ENCODE peak calls at places on chromosomes 16 and 17, in seven cellular contexts. J is uterus, P is PC-3, H is ovary, S is PC-9, B is RWPE2, N is transverse colon. O is an unnamed sample.

GRCh38 chr16:89442990-89443726 is 47.2 kb downstream of the ANKRD11 start:
- DNase-seq in J (peak; percentile 64), P (peak; percentile 85), H (no peak), S (peak; percentile 97), B (peak; percentile 95), N (peak; percentile 70), O (peak; percentile 87)

GRCh38 chr16:85084841-85085535 is 27.3 kb downstream of the CIBAR2 start:
- DNase-seq in J (no peak), P (no peak), H (no peak), S (no peak), B (no peak), N (no peak), O (no peak)

GRCh38 chr16:82340531-82340930 is 170.5 kb upstream of the MPHOSPH6 start:
- DNase-seq in J (no peak), P (no peak), H (no peak), S (no peak), B (no peak), N (no peak), O (no peak)

GRCh38 chr17:57662644-57663308 is 82.3 kb downstream of the CCDC182 start:
- DNase-seq in J (peak; percentile 96), P (peak; percentile 100), H (peak; percentile 92), S (peak; percentile 95), B (peak; percentile 99), N (peak; percentile 87), O (peak; percentile 90)

GRCh38 chr17:58344047-58344790 is 7.8 kb downstream of the SUPT4H1 start:
- DNase-seq in J (no peak), P (no peak), H (no peak), S (no peak), B (no peak), N (peak; percentile 70), O (peak; percentile 71)

GRCh38 chr17:75370288-75370687 is 35.2 kb downstream of the GRB2 start:
- DNase-seq in J (no peak), P (no peak), H (no peak), S (no peak), B (no peak), N (no peak), O (no peak)

GRCh38 chr16:19717781-19718623 is at the start of the genes IQCK and KNOP1:
- DNase-seq in J (peak; percentile 91), P (peak; percentile 77), H (peak; percentile 92), S (peak; percentile 74), B (peak; percentile 89), N (peak; percentile 90), O (peak; percentile 86)

GRCh38 chr17:81097943-81098308 is 63.0 kb downstream of the BAIAP2 start:
- DNase-seq in J (no peak), P (peak; percentile 79), H (no peak), S (peak; percentile 61), B (no peak), N (peak; percentile 39), O (no peak)

GRCh38 chr16:71659471-71659870 is 33.5 kb downstream of the MARVELD3 start:
- DNase-seq in J (no peak), P (no peak), H (no peak), S (no peak), B (no peak), N (no peak), O (no peak)

GRCh38 chr17:80477647-80478478 is 1.5 kb upstream of the NPTX1 start:
- DNase-seq in J (peak; percentile 59), P (no peak), H (peak; percentile 60), S (no peak), B (no peak), N (peak; percentile 35), O (no peak)

GRCh38 chr17:78236362-78237127 is 5.1 kb downstream of the TMEM235 start:
- DNase-seq in J (no peak), P (no peak), H (no peak), S (no peak), B (no peak), N (no peak), O (no peak)

GRCh38 chr16:80583466-80583865 is 42.7 kb downstream of the DYNLRB2 start:
- DNase-seq in J (no peak), P (peak; percentile 64), H (no peak), S (no peak), B (no peak), N (no peak), O (no peak)

GRCh38 chr16:66605177-66605999 is 884 bp downstream of the CMTM3 start:
- DNase-seq in J (peak; percentile 67), P (peak; percentile 27), H (peak; percentile 71), S (no peak), B (no peak), N (peak; percentile 40), O (no peak)

GRCh38 chr16:56382901-56383355 is 42.4 kb downstream of the AMFR start:
- DNase-seq in J (no peak), P (peak; percentile 86), H (no peak), S (peak; percentile 92), B (no peak), N (no peak), O (no peak)

GRCh38 chr17:64319531-64319930 is 56.5 kb upstream of the TEX2 start:
- DNase-seq in J (no peak), P (no peak), H (no peak), S (no peak), B (no peak), N (no peak), O (no peak)

GRCh38 chr17:64326030-64326419 is 63.0 kb upstream of the TEX2 start:
- DNase-seq in J (no peak), P (no peak), H (no peak), S (no peak), B (no peak), N (no peak), O (no peak)

GRCh38 chr17:64323774-64324173 is 60.7 kb upstream of the TEX2 start:
- DNase-seq in J (no peak), P (no peak), H (no peak), S (no peak), B (no peak), N (no peak), O (no peak)

GRCh38 chr17:64318068-64318467 is 55.0 kb upstream of the TEX2 start:
- DNase-seq in J (no peak), P (no peak), H (no peak), S (no peak), B (no peak), N (no peak), O (no peak)

GRCh38 chr17:64320613-64321553 is 57.8 kb upstream of the TEX2 start:
- DNase-seq in J (peak; percentile 53), P (peak; percentile 98), H (peak; percentile 63), S (peak; percentile 72), B (no peak), N (peak; percentile 60), O (peak; percentile 64)
- H3K4me3 ChIP-seq in J (no peak overlapping the region), P (no peak overlapping the region), H (no peak overlapping the region), S (no peak overlapping the region), B (no peak overlapping the region), N (no peak overlapping the region), O (no peak overlapping the region)

GRCh38 chr16:1983544-1984346 is at the start of gene GFER:
- DNase-seq in J (peak; percentile 91), P (peak; percentile 86), H (peak; percentile 83), S (peak; percentile 73), B (no peak), N (peak; percentile 92), O (peak; percentile 90)

GRCh38 chr16:1983053-1983543 is 895 bp upstream of the GFER start:
- DNase-seq in J (no peak), P (no peak), H (no peak), S (no peak), B (no peak), N (no peak), O (no peak)

GRCh38 chr16:1981398-1981836 is at the start of gene NOXO1:
- DNase-seq in J (no peak), P (no peak), H (no peak), S (no peak), B (no peak), N (peak; percentile 80), O (peak; percentile 57)

GRCh38 chr16:1980770-1981087 is 540 bp downstream of the NOXO1 start:
- DNase-seq in J (no peak), P (no peak), H (no peak), S (no peak), B (no peak), N (no peak), O (no peak)

DNA sequence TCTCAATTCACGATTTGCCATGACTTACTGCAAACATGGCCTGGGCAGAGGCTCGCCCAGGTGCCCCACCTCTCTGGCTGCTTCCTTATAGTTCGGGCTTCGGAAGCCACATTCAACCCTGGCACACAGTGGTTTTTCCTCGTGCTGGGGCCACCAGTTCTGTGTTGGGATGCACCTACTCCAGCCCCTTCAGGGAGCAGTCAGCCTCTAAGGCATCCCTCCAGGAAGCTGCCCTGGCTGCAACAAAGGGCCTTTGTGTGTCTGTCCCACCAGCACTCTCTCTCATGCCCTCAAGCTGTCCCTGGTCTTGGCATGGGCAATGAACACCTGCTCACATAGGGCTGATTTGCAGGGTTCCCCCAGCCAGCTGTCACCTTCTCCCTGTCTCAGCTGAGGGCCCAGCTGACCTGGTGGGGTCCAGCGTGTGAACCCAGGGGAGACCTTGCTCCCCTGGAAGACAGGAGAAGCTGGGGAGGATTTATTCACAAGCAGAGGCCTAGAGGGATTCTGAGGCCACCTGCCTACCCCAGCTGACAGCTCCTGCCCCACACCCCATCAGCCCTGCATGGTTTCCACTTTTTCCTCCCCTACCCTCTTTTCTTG is 804 bp upstream of the NOXO1 start:
- DNase-seq in J (no peak), P (peak; percentile 56), H (no peak), S (peak; percentile 85), B (no peak), N (peak; percentile 78), O (peak; percentile 66)
- H3K27me3 ChIP-seq in J (no peaks in the 10 kb centered on the region), P (no peaks in the 10 kb centered on the region), H (peaks cover 3% of the 10 kb centered on the region), S (no peaks in the 10 kb centered on the region), B (no peaks in the 10 kb centered on the region), N (peaks cover 44% of the 10 kb centered on the region), O (no peaks in the 10 kb centered on the region)

GRCh38 chr17:41537614-41537954 is 9.5 kb upstream of the KRT19 start:
- DNase-seq in J (no peak), P (no peak), H (no peak), S (no peak), B (no peak), N (no peak), O (no peak)
- H3K4me1 ChIP-seq in J (no peaks in the 10 kb centered on the region), P (peaks cover 68% of the 10 kb centered on the region), H (no peaks in the 10 kb centered on the region), S (peaks cover 98% of the 10 kb centered on the region), B (peaks cover 38% of the 10 kb centered on the region), N (peaks cover 12% of the 10 kb centered on the region), O (peaks cover 2% of the 10 kb centered on the region)

GRCh38 chr17:17143501-17143900 is 62.6 kb downstream of the PLD6 start:
- DNase-seq in J (no peak), P (no peak), H (no peak), S (no peak), B (no peak), N (no peak), O (no peak)
- H3K4me3 ChIP-seq in J (no peak overlapping the region), P (no peak overlapping the region), H (no peak overlapping the region), S (no peak overlapping the region), B (no peak overlapping the region), N (no peak overlapping the region), O (no peak overlapping the region)

GRCh38 chr17:66837226-66837625 is 2.3 kb downstream of the CACNG5 start:
- DNase-seq in J (no peak), P (no peak), H (no peak), S (no peak), B (no peak), N (no peak), O (no peak)
- H3K27me3 ChIP-seq in J (no peaks in the 10 kb centered on the region), P (peaks cover 55% of the 10 kb centered on the region), H (no peaks in the 10 kb centered on the region), S (peaks cover 67% of the 10 kb centered on the region), B (peaks cover 46% of the 10 kb centered on the region), N (peaks cover 56% of the 10 kb centered on the region), O (no peaks in the 10 kb centered on the region)

O was measured in small intestine.